ENCODE peak calls at places on chromosomes 11 and 22, in six cellular contexts. One of them, this sample, is unnamed.

GRCh38 chr11:70502677-70503076 is 104.3 kb downstream of the CTTN start:
- DNase-seq in hepatic stellate cell: no peak
- DNase-seq in heart left ventricle: no peak
- DNase-seq in pons: no peak
- DNase-seq in cardiac fibroblast: no peak
- DNase-seq in breast epithelium: no peak
- DNase-seq in this sample: no peak

GRCh38 chr11:132058211-132058772 is 687.9 kb downstream of the NTM start:
- DNase-seq in hepatic stellate cell: no peak
- DNase-seq in heart left ventricle: peak; percentile 13
- DNase-seq in pons: peak; percentile 94
- DNase-seq in cardiac fibroblast: peak; percentile 62
- DNase-seq in breast epithelium: no peak
- DNase-seq in this sample: no peak

GRCh38 chr11:85970593-85970992 is 98.3 kb downstream of the PICALM start:
- DNase-seq in hepatic stellate cell: no peak
- DNase-seq in heart left ventricle: no peak
- DNase-seq in pons: no peak
- DNase-seq in cardiac fibroblast: no peak
- DNase-seq in breast epithelium: no peak
- DNase-seq in this sample: no peak

GRCh38 chr11:2590951-2591754 is 108.6 kb downstream of the KCNQ1OT1 start:
- DNase-seq in hepatic stellate cell: peak; percentile 4
- DNase-seq in heart left ventricle: peak; percentile 4
- DNase-seq in pons: peak; percentile 87
- DNase-seq in cardiac fibroblast: no peak
- DNase-seq in breast epithelium: peak; percentile 16
- DNase-seq in this sample: peak; percentile 6

GRCh38 chr22:38315801-38316339 is 1.4 kb downstream of the CSNK1E start:
- DNase-seq in hepatic stellate cell: no peak
- DNase-seq in heart left ventricle: no peak
- DNase-seq in pons: no peak
- DNase-seq in cardiac fibroblast: peak; percentile 34
- DNase-seq in breast epithelium: no peak
- DNase-seq in this sample: no peak

GRCh38 chr22:43227231-43227630 is 40.3 kb upstream of the TTLL12 start:
- DNase-seq in hepatic stellate cell: no peak
- DNase-seq in heart left ventricle: no peak
- DNase-seq in pons: no peak
- DNase-seq in cardiac fibroblast: no peak
- DNase-seq in breast epithelium: no peak
- DNase-seq in this sample: no peak

GRCh38 chr11:20310596-20311394 is 52.7 kb upstream of the HTATIP2 start:
- DNase-seq in hepatic stellate cell: no peak
- DNase-seq in heart left ventricle: no peak
- DNase-seq in pons: no peak
- DNase-seq in cardiac fibroblast: no peak
- DNase-seq in breast epithelium: no peak
- DNase-seq in this sample: no peak

GRCh38 chr11:65802841-65803240 is 16.0 kb downstream of the OVOL1 start:
- DNase-seq in hepatic stellate cell: no peak
- DNase-seq in heart left ventricle: no peak
- DNase-seq in pons: no peak
- DNase-seq in cardiac fibroblast: no peak
- DNase-seq in breast epithelium: no peak
- DNase-seq in this sample: no peak

GRCh38 chr11:103824116-103824515 is 212.3 kb upstream of the DDI1 start:
- DNase-seq in hepatic stellate cell: no peak
- DNase-seq in heart left ventricle: no peak
- DNase-seq in pons: no peak
- DNase-seq in cardiac fibroblast: no peak
- DNase-seq in breast epithelium: no peak
- DNase-seq in this sample: no peak

GRCh38 chr11:44028816-44029506 is 18.8 kb upstream of the ACCSL start:
- DNase-seq in hepatic stellate cell: no peak
- DNase-seq in heart left ventricle: no peak
- DNase-seq in pons: no peak
- DNase-seq in cardiac fibroblast: no peak
- DNase-seq in breast epithelium: no peak
- DNase-seq in this sample: no peak

GRCh38 chr11:113593698-113594308 is 112.3 kb downstream of the TMPRSS5 start:
- DNase-seq in hepatic stellate cell: no peak
- DNase-seq in heart left ventricle: no peak
- DNase-seq in pons: peak; percentile 16
- DNase-seq in cardiac fibroblast: peak; percentile 10
- DNase-seq in breast epithelium: no peak
- DNase-seq in this sample: no peak

GRCh38 chr11:20061766-20062165 is 98.5 kb downstream of the DBX1 start:
- DNase-seq in hepatic stellate cell: no peak
- DNase-seq in heart left ventricle: no peak
- DNase-seq in pons: no peak
- DNase-seq in cardiac fibroblast: no peak
- DNase-seq in breast epithelium: no peak
- DNase-seq in this sample: no peak

GRCh38 chr11:74860743-74861142 is 88.1 kb downstream of the XRRA1 start:
- DNase-seq in hepatic stellate cell: no peak
- DNase-seq in heart left ventricle: no peak
- DNase-seq in pons: no peak
- DNase-seq in cardiac fibroblast: no peak
- DNase-seq in breast epithelium: no peak
- DNase-seq in this sample: no peak

GRCh38 chr22:21042978-21043855 is 2.5 kb upstream of the LRRC74B start:
- DNase-seq in hepatic stellate cell: no peak
- DNase-seq in heart left ventricle: no peak
- DNase-seq in pons: no peak
- DNase-seq in cardiac fibroblast: no peak
- DNase-seq in breast epithelium: no peak
- DNase-seq in this sample: no peak

GRCh38 chr22:45202333-45203149 is 38.2 kb downstream of the KIAA0930 start:
- DNase-seq in hepatic stellate cell: no peak
- DNase-seq in heart left ventricle: no peak
- DNase-seq in pons: no peak
- DNase-seq in cardiac fibroblast: no peak
- DNase-seq in breast epithelium: peak; percentile 35
- DNase-seq in this sample: peak; percentile 8

GRCh38 chr22:17781319-17782031 is 7.2 kb upstream of the BID start:
- DNase-seq in hepatic stellate cell: peak; percentile 85
- DNase-seq in heart left ventricle: no peak
- DNase-seq in pons: no peak
- DNase-seq in cardiac fibroblast: peak; percentile 87
- DNase-seq in breast epithelium: no peak
- DNase-seq in this sample: no peak

GRCh38 chr11:69009441-69010211 is 3.4 kb downstream of the MRGPRF start:
- DNase-seq in hepatic stellate cell: no peak
- DNase-seq in heart left ventricle: no peak
- DNase-seq in pons: no peak
- DNase-seq in cardiac fibroblast: no peak
- DNase-seq in breast epithelium: no peak
- DNase-seq in this sample: no peak

GRCh38 chr11:67071420-67072284 is 15.0 kb downstream of the RHOD start:
- DNase-seq in hepatic stellate cell: peak; percentile 93
- DNase-seq in heart left ventricle: peak; percentile 64
- DNase-seq in pons: peak; percentile 42
- DNase-seq in cardiac fibroblast: peak; percentile 83
- DNase-seq in breast epithelium: no peak
- DNase-seq in this sample: peak; percentile 74

GRCh38 chr22:45278125-45278524 is 6.6 kb upstream of the UPK3A start:
- DNase-seq in hepatic stellate cell: no peak
- DNase-seq in heart left ventricle: no peak
- DNase-seq in pons: no peak
- DNase-seq in cardiac fibroblast: no peak
- DNase-seq in breast epithelium: no peak
- DNase-seq in this sample: no peak

GRCh38 chr11:93591247-93591898 is 48.2 kb upstream of the SMCO4 start:
- DNase-seq in hepatic stellate cell: no peak
- DNase-seq in heart left ventricle: no peak
- DNase-seq in pons: no peak
- DNase-seq in cardiac fibroblast: peak; percentile 34
- DNase-seq in breast epithelium: no peak
- DNase-seq in this sample: no peak

GRCh38 chr11:126585388-126586302 is 230.2 kb downstream of the ST3GAL4 start:
- DNase-seq in hepatic stellate cell: peak; percentile 96
- DNase-seq in heart left ventricle: peak; percentile 70
- DNase-seq in pons: peak; percentile 7
- DNase-seq in cardiac fibroblast: peak; percentile 95
- DNase-seq in breast epithelium: peak; percentile 39
- DNase-seq in this sample: peak; percentile 51

GRCh38 chr22:27990879-27991278 is 71.8 kb upstream of the PITPNB start:
- DNase-seq in hepatic stellate cell: peak; percentile 83
- DNase-seq in heart left ventricle: peak; percentile 66
- DNase-seq in pons: peak; percentile 12
- DNase-seq in cardiac fibroblast: peak; percentile 58
- DNase-seq in breast epithelium: no peak
- DNase-seq in this sample: peak; percentile 58

GRCh38 chr11:18404062-18404461 is 8.1 kb upstream of the LDHC start:
- DNase-seq in hepatic stellate cell: no peak
- DNase-seq in heart left ventricle: no peak
- DNase-seq in pons: no peak
- DNase-seq in cardiac fibroblast: no peak
- DNase-seq in breast epithelium: no peak
- DNase-seq in this sample: no peak